ENCODE peak calls at places on chromosome 21, in five cellular contexts. M is NCI-H1092, X is thoracic aorta, V is KG1, R is iPS-NIHi11. C is an unnamed sample.

GRCh38 chr21:14526816-14527689 is 19.1 kb downstream of the SAMSN1 start:
- DNase-seq in M (no peak), X (no peak), V (no peak), R (no peak), C (no peak)

GRCh38 chr21:25370311-25370744 is 237.0 kb downstream of the MRPL39 start:
- DNase-seq in M (no peak), X (no peak), V (no peak), R (no peak), C (no peak)

GRCh38 chr21:44670642-44671432 is 4.1 kb upstream of the KRTAP12-2 start:
- DNase-seq in M (no peak), X (no peak), V (no peak), R (no peak), C (no peak)

GRCh38 chr21:34802180-34802899 is 133.5 kb downstream of the CLIC6 start:
- DNase-seq in M (no peak), X (no peak), V (no peak), R (no peak), C (no peak)

GRCh38 chr21:26212220-26212619 is 41.6 kb upstream of the APP start:
- DNase-seq in M (no peak), X (no peak), V (no peak), R (no peak), C (no peak)

GRCh38 chr21:43716376-43717165 is 2.4 kb upstream of the PDXK start:
- DNase-seq in M (no peak), X (no peak), V (no peak), R (no peak), C (no peak)

GRCh38 chr21:28636988-28637691 is 355.5 kb downstream of the LTN1 start:
- DNase-seq in M (no peak), X (no peak), V (no peak), R (no peak), C (no peak)

GRCh38 chr21:42424848-42425602 is 21.3 kb downstream of the UBASH3A start:
- DNase-seq in M (no peak), X (no peak), V (peak), R (no peak), C (no peak)

GRCh38 chr21:32653326-32653901 is 41.2 kb upstream of the CFAP298 start:
- DNase-seq in M (no peak), X (no peak), V (no peak), R (peak), C (no peak)